ENCODE peak calls at places on chromosomes 11 and 22, in five cellular contexts. J, V, S, P and K are unnamed samples.

GRCh38 chr11:5251746-5252145 is 2.1 kb upstream of the HBG1 start:
- DNase-seq in P (no peak), V (no peak), J (no peak), S (no peak), K (no peak)

GRCh38 chr11:104531075-104531474 is 367.1 kb upstream of the PDGFD start:
- DNase-seq in V (no peak), S (no peak), P (no peak), J (no peak), K (no peak)

GRCh38 chr11:45262900-45263299 is 23.2 kb downstream of the SYT13 start:
- DNase-seq in J (no peak), P (no peak), S (peak; percentile 36), V (no peak), K (no peak)

GRCh38 chr11:61701298-61701993 is 21.3 kb downstream of the DAGLA start:
- DNase-seq in P (no peak), S (peak; percentile 48), V (peak; percentile 22), J (no peak), K (no peak)

GRCh38 chr22:31653944-31654343 is 8.1 kb downstream of the PISD start:
- DNase-seq in S (no peak), J (no peak), V (no peak), P (no peak), K (no peak)

GRCh38 chr11:9972917-9973504 is 309.1 kb downstream of the SWAP70 start:
- DNase-seq in J (no peak), P (peak; percentile 26), V (peak; percentile 16), S (no peak), K (no peak)

GRCh38 chr11:69473520-69473894 is 8.0 kb upstream of the LINC01488 start:
- DNase-seq in S (no peak), V (no peak), P (no peak), J (no peak), K (no peak)

GRCh38 chr22:35777335-35777975 is 59.8 kb downstream of the APOL5 start:
- DNase-seq in J (no peak), V (no peak), P (no peak), S (no peak), K (no peak)

GRCh38 chr22:38397189-38398097 is 57.6 kb downstream of the KCNJ4 start:
- DNase-seq in V (no peak), P (peak; percentile 25), S (peak; percentile 59), J (no peak), K (no peak)

GRCh38 chr22:48738204-48738980 is 1089.3 kb downstream of the BRD1 start:
- DNase-seq in V (no peak), J (no peak), P (no peak), S (no peak), K (no peak)

DNA sequence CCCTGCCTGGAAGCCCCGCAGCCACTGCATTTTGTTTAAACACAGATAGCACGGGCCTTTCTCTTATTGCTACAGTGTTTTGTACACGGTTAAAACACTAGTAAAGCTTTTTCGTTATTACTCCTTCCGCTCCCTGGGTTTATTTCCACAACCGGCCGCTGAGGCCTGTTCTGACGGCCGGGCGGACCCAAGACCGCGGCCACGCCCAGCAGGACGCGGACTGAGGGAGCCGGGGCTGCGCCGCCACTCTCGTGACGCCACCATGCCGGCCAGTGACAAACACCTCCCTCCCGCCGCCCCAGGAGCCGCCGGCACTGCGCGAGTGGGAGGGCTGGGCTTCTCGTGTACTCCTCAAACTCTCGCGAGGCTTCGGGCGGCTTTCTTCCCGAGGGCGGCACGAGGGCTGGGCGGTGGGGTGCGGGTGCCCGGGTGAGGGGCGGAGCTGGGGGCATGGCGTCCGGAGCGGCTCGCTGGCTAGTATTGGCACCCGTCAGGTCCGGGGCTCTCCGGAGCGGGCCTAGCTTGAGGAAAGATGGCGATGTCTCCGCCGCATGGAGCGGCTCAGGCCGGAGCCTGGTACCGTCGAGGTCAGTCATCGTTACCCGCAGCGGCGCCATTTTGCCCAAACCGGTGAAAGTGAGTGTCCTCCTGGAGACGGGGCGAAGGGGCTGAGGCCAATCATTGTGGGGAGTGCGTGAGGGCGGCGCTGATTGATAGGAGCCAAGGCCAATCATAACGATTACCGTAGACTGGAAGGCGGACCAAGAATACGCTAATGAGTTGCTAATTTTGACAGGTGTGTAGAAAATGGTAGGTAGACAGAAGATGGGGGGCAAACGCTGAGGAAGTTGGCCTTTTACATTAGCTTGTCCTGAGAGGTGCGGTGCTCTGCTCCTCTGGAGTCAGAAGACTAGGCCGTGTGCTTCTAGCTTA is at the start of gene SMDT1:
- DNase-seq in V (peak; percentile 97), J (peak; percentile 99), P (peak; percentile 98), S (peak; percentile 100), K (no peak)
- TF ChIP-seq POLR2A in V (peak; percentile 67), J (no peak), P (peak; percentile 89), S (peak; percentile 93), K (no peak)

GRCh38 chr11:92225563-92226308 is 1.1 kb downstream of the FAT3 start:
- DNase-seq in V (no peak), P (no peak), S (no peak), J (no peak), K (no peak)
- TF ChIP-seq POLR2AphosphoS5 in V (no peak), P (no peak), S (no peak), J (no peak), K (no peak)

GRCh38 chr22:29300467-29300806 is 6.0 kb upstream of the GAS2L1 start:
- DNase-seq in V (no peak), J (no peak), S (no peak), P (no peak), K (no peak)
- TF ChIP-seq POLR2A in V (no peak), J (no peak), S (no peak), P (no peak), K (no peak)

GRCh38 chr11:114124601-114125144 is 65.2 kb downstream of the ZBTB16 start:
- DNase-seq in P (no peak), J (no peak), V (no peak), S (no peak), K (no peak)
- TF ChIP-seq POLR2AphosphoS5 in P (no peak), J (no peak), V (no peak), S (no peak), K (no peak)